ENCODE peak calls at places on chromosomes 3 and 15, in four cellular contexts. One of them, this sample, is unnamed.

GRCh38 chr15:70604671-70605070 is 158.7 kb downstream of the UACA start:
- DNase-seq in AG04450: no peak
- DNase-seq in suprapubic skin: no peak
- DNase-seq in foreskin fibroblast: no peak
- DNase-seq in this sample: no peak

GRCh38 chr15:43370975-43371974 is at the start of the genes TUBGCP4 and ZSCAN29:
- DNase-seq in foreskin fibroblast: peak; percentile 59
- DNase-seq in AG04450: peak; percentile 26
- DNase-seq in suprapubic skin: peak; percentile 89
- DNase-seq in this sample: peak; percentile 95

GRCh38 chr3:127815641-127816605 is 6.4 kb downstream of the MGLL start:
- DNase-seq in AG04450: no peak
- DNase-seq in suprapubic skin: no peak
- DNase-seq in foreskin fibroblast: no peak
- DNase-seq in this sample: no peak

GRCh38 chr15:54594115-54594514 is 602.6 kb downstream of the RSL24D1 start:
- DNase-seq in suprapubic skin: no peak
- DNase-seq in AG04450: no peak
- DNase-seq in foreskin fibroblast: no peak
- DNase-seq in this sample: no peak

GRCh38 chr15:64651573-64652260 is 123.7 kb downstream of the RBPMS2 start:
- DNase-seq in AG04450: no peak
- DNase-seq in suprapubic skin: no peak
- DNase-seq in foreskin fibroblast: no peak
- DNase-seq in this sample: no peak

GRCh38 chr15:60731583-60732130 is 252.7 kb upstream of the ICE2 start:
- DNase-seq in foreskin fibroblast: no peak
- DNase-seq in AG04450: no peak
- DNase-seq in suprapubic skin: no peak
- DNase-seq in this sample: no peak

GRCh38 chr3:121943434-121943833 is 49.2 kb downstream of the SLC15A2 start:
- DNase-seq in foreskin fibroblast: no peak
- DNase-seq in suprapubic skin: no peak
- DNase-seq in AG04450: no peak
- DNase-seq in this sample: no peak

GRCh38 chr3:53513556-53514190 is 19.3 kb downstream of the CACNA1D start:
- DNase-seq in suprapubic skin: no peak
- DNase-seq in foreskin fibroblast: no peak
- DNase-seq in AG04450: no peak
- DNase-seq in this sample: no peak

GRCh38 chr3:32297366-32297765 is 58.9 kb downstream of the CMTM8 start:
- DNase-seq in foreskin fibroblast: no peak
- DNase-seq in suprapubic skin: no peak
- DNase-seq in AG04450: no peak
- DNase-seq in this sample: no peak

GRCh38 chr15:36994809-36995208 is 105.5 kb downstream of the MEIS2 start:
- DNase-seq in suprapubic skin: no peak
- DNase-seq in AG04450: no peak
- DNase-seq in foreskin fibroblast: no peak
- DNase-seq in this sample: no peak

GRCh38 chr3:29281265-29282228 is 676 bp downstream of the RBMS3 start:
- DNase-seq in suprapubic skin: no peak
- DNase-seq in foreskin fibroblast: peak; percentile 26
- DNase-seq in AG04450: no peak
- DNase-seq in this sample: no peak

GRCh38 chr3:118818386-118818785 is 216.3 kb downstream of the IGSF11 start:
- DNase-seq in suprapubic skin: no peak
- DNase-seq in AG04450: peak; percentile 2
- DNase-seq in foreskin fibroblast: no peak
- DNase-seq in this sample: no peak

GRCh38 chr3:114449271-114450007 is 155.6 kb downstream of the TIGIT start:
- DNase-seq in foreskin fibroblast: no peak
- DNase-seq in suprapubic skin: no peak
- DNase-seq in AG04450: no peak
- DNase-seq in this sample: no peak

GRCh38 chr3:27333843-27334242 is 35.3 kb downstream of the NEK10 start:
- DNase-seq in suprapubic skin: no peak
- DNase-seq in AG04450: no peak
- DNase-seq in foreskin fibroblast: no peak
- DNase-seq in this sample: no peak

GRCh38 chr3:192514081-192514753 is 213.1 kb downstream of the FGF12 start:
- DNase-seq in foreskin fibroblast: no peak
- DNase-seq in suprapubic skin: no peak
- DNase-seq in AG04450: no peak
- DNase-seq in this sample: peak; percentile 62

GRCh38 chr3:171813897-171814460 is 3.7 kb upstream of the PLD1 start:
- DNase-seq in suprapubic skin: no peak
- DNase-seq in AG04450: no peak
- DNase-seq in foreskin fibroblast: no peak
- DNase-seq in this sample: no peak

GRCh38 chr3:31877559-31877958 is 103.5 kb downstream of the OSBPL10 start:
- DNase-seq in AG04450: no peak
- DNase-seq in foreskin fibroblast: no peak
- DNase-seq in suprapubic skin: no peak
- DNase-seq in this sample: no peak

GRCh38 chr3:190336516-190337189 is 14.4 kb upstream of the CLDN1 start:
- DNase-seq in AG04450: no peak
- DNase-seq in foreskin fibroblast: peak; percentile 28
- DNase-seq in suprapubic skin: no peak
- DNase-seq in this sample: no peak

GRCh38 chr3:184911570-184911969 is 99.6 kb downstream of the VPS8 start:
- DNase-seq in foreskin fibroblast: no peak
- DNase-seq in AG04450: no peak
- DNase-seq in suprapubic skin: no peak
- DNase-seq in this sample: no peak

GRCh38 chr15:88894819-88895767 is at the start of gene HAPLN3:
- DNase-seq in suprapubic skin: no peak
- DNase-seq in foreskin fibroblast: no peak
- DNase-seq in AG04450: no peak
- DNase-seq in this sample: no peak

GRCh38 chr3:64016941-64017620 is 6.2 kb downstream of the PSMD6 start:
- DNase-seq in foreskin fibroblast: no peak
- DNase-seq in suprapubic skin: no peak
- DNase-seq in AG04450: no peak
- DNase-seq in this sample: no peak

GRCh38 chr3:15440891-15441290 is 13.5 kb downstream of the EAF1 start:
- DNase-seq in suprapubic skin: no peak
- DNase-seq in foreskin fibroblast: no peak
- DNase-seq in AG04450: no peak
- DNase-seq in this sample: no peak

GRCh38 chr15:49646891-49647290 is 26.0 kb downstream of the DTWD1 start:
- DNase-seq in foreskin fibroblast: no peak
- DNase-seq in suprapubic skin: no peak
- DNase-seq in AG04450: no peak
- DNase-seq in this sample: no peak

GRCh38 chr3:49422379-49423248 is at the start of gene AMT:
- DNase-seq in AG04450: no peak
- DNase-seq in foreskin fibroblast: no peak
- DNase-seq in suprapubic skin: no peak
- DNase-seq in this sample: peak; percentile 75

GRCh38 chr3:111668912-111669488 is 73.9 kb upstream of the ZBED2 start:
- DNase-seq in foreskin fibroblast: peak; percentile 47
- DNase-seq in suprapubic skin: no peak
- DNase-seq in AG04450: peak; percentile 37
- DNase-seq in this sample: no peak

GRCh38 chr3:187064210-187065115 is 74.8 kb downstream of the RPL39L start:
- DNase-seq in foreskin fibroblast: peak; percentile 51
- DNase-seq in suprapubic skin: no peak
- DNase-seq in AG04450: no peak
- DNase-seq in this sample: no peak

GRCh38 chr15:45456212-45457106 is 66.1 kb downstream of the SLC30A4 start:
- DNase-seq in foreskin fibroblast: peak; percentile 100
- DNase-seq in suprapubic skin: no peak
- DNase-seq in AG04450: peak; percentile 99
- DNase-seq in this sample: peak; percentile 32

GRCh38 chr3:66322436-66322835 is 101.6 kb downstream of the SLC25A26 start:
- DNase-seq in suprapubic skin: no peak
- DNase-seq in foreskin fibroblast: peak; percentile 45
- DNase-seq in AG04450: no peak
- DNase-seq in this sample: no peak

GRCh38 chr3:72678892-72679291 is 169.4 kb downstream of the SHQ1 start:
- DNase-seq in foreskin fibroblast: no peak
- DNase-seq in suprapubic skin: no peak
- DNase-seq in AG04450: no peak
- DNase-seq in this sample: no peak

GRCh38 chr15:58043192-58043903 is 22.2 kb downstream of the ALDH1A2 start:
- DNase-seq in foreskin fibroblast: peak; percentile 23
- DNase-seq in AG04450: peak; percentile 4
- DNase-seq in suprapubic skin: no peak
- DNase-seq in this sample: peak; percentile 50

GRCh38 chr15:70541511-70541910 is 221.8 kb downstream of the UACA start:
- DNase-seq in suprapubic skin: peak; percentile 20
- DNase-seq in AG04450: no peak
- DNase-seq in foreskin fibroblast: no peak
- DNase-seq in this sample: no peak

GRCh38 chr15:76196286-76196948 is 114.9 kb downstream of the ETFA start:
- DNase-seq in AG04450: peak; percentile 75
- DNase-seq in suprapubic skin: peak; percentile 83
- DNase-seq in foreskin fibroblast: peak; percentile 90
- DNase-seq in this sample: no peak

GRCh38 chr15:66425837-66426236 is 39.1 kb downstream of the MAP2K1 start:
- DNase-seq in AG04450: no peak
- DNase-seq in suprapubic skin: no peak
- DNase-seq in foreskin fibroblast: no peak
- DNase-seq in this sample: no peak

GRCh38 chr3:126654571-126655393 is at the start of gene TXNRD3:
- DNase-seq in suprapubic skin: no peak
- DNase-seq in AG04450: no peak
- DNase-seq in foreskin fibroblast: peak; percentile 55
- DNase-seq in this sample: peak; percentile 71

GRCh38 chr3:134932035-134932434 is 137.0 kb downstream of the EPHB1 start:
- DNase-seq in foreskin fibroblast: no peak
- DNase-seq in AG04450: no peak
- DNase-seq in suprapubic skin: no peak
- DNase-seq in this sample: no peak

GRCh38 chr15:45150481-45150880 is 20.7 kb downstream of the DUOX1 start:
- DNase-seq in foreskin fibroblast: no peak
- DNase-seq in suprapubic skin: no peak
- DNase-seq in AG04450: no peak
- DNase-seq in this sample: no peak

GRCh38 chr15:35306361-35306981 is 221.4 kb upstream of the NANOGP8 start:
- DNase-seq in suprapubic skin: no peak
- DNase-seq in AG04450: no peak
- DNase-seq in foreskin fibroblast: peak; percentile 75
- DNase-seq in this sample: no peak

GRCh38 chr15:67685008-67685599 is 140.2 kb upstream of the SKOR1 start:
- DNase-seq in suprapubic skin: no peak
- DNase-seq in AG04450: no peak
- DNase-seq in foreskin fibroblast: peak; percentile 12
- DNase-seq in this sample: no peak

GRCh38 chr3:195558602-195559001 is 15.5 kb upstream of the PPP1R2 start:
- DNase-seq in foreskin fibroblast: no peak
- DNase-seq in AG04450: no peak
- DNase-seq in suprapubic skin: no peak
- DNase-seq in this sample: no peak
- TF ChIP-seq CTCF in foreskin fibroblast: peak; percentile 21
- TF ChIP-seq CTCF in AG04450: peak; percentile 30
- TF ChIP-seq CTCF in suprapubic skin: no peak
- TF ChIP-seq CTCF in this sample: no peak

GRCh38 chr3:132735589-132735988 is 13.4 kb upstream of the NPHP3 start:
- DNase-seq in suprapubic skin: no peak
- DNase-seq in foreskin fibroblast: no peak
- DNase-seq in AG04450: no peak
- DNase-seq in this sample: no peak

GRCh38 chr3:132726341-132726823 is 4.2 kb upstream of the NPHP3 start:
- DNase-seq in AG04450: no peak
- DNase-seq in foreskin fibroblast: peak; percentile 5
- DNase-seq in suprapubic skin: no peak
- DNase-seq in this sample: no peak

GRCh38 chr3:132730891-132731580 is 8.8 kb upstream of the NPHP3 start:
- DNase-seq in AG04450: no peak
- DNase-seq in foreskin fibroblast: peak; percentile 33
- DNase-seq in suprapubic skin: no peak
- DNase-seq in this sample: no peak
- TF ChIP-seq CTCF in AG04450: peak; percentile 45
- TF ChIP-seq CTCF in foreskin fibroblast: peak; percentile 53
- TF ChIP-seq CTCF in suprapubic skin: no peak
- TF ChIP-seq CTCF in this sample: no peak

DNA sequence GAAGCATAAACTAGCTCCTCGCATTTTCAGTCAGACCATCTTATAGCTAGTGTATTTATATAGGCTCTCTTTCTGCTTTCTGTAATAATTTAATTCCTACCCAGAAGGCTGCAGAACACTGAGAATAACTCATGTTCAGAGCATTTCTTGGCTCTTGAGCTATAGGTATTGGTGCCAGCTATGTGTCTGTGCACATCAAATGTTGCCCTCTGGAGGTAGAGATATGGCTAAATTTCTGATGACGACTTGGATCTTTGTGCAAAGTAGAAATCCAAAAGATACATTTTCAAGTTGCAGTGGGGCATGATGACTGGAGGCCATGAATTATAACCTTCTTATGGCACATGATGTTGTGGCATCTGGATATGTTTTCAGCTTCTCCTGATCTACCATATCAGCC is 336.2 kb upstream of the TPM1 start:
- DNase-seq in AG04450: no peak
- DNase-seq in foreskin fibroblast: peak; percentile 4
- DNase-seq in suprapubic skin: no peak
- DNase-seq in this sample: no peak
- TF ChIP-seq CTCF in AG04450: no peak
- TF ChIP-seq CTCF in foreskin fibroblast: no peak
- TF ChIP-seq CTCF in suprapubic skin: no peak
- TF ChIP-seq CTCF in this sample: no peak

GRCh38 chr3:85189731-85190130 is 230.9 kb downstream of the CADM2 start:
- DNase-seq in suprapubic skin: no peak
- DNase-seq in AG04450: no peak
- DNase-seq in foreskin fibroblast: no peak
- DNase-seq in this sample: no peak

GRCh38 chr3:85193565-85193964 is 234.8 kb downstream of the CADM2 start:
- DNase-seq in AG04450: no peak
- DNase-seq in foreskin fibroblast: no peak
- DNase-seq in suprapubic skin: no peak
- DNase-seq in this sample: no peak
- TF ChIP-seq CTCF in AG04450: no peak
- TF ChIP-seq CTCF in foreskin fibroblast: no peak
- TF ChIP-seq CTCF in suprapubic skin: no peak
- TF ChIP-seq CTCF in this sample: no peak

GRCh38 chr3:22951910-22952309 is 251.2 kb upstream of the UBE2E2 start:
- DNase-seq in foreskin fibroblast: no peak
- DNase-seq in suprapubic skin: no peak
- DNase-seq in AG04450: no peak
- DNase-seq in this sample: no peak
- TF ChIP-seq CTCF in foreskin fibroblast: no peak
- TF ChIP-seq CTCF in suprapubic skin: no peak
- TF ChIP-seq CTCF in AG04450: no peak
- TF ChIP-seq CTCF in this sample: no peak